ENCODE peak calls at places on chromosomes 11 and 22, in five cellular contexts. G is NCI-H748 treated with DMSO at 0.1 percent for 48 hours; M is uterus; D is DND-41; P is stimulated activated CD8-positive, alpha-beta memory T cell treated with anti-CD3 and anti-CD28 coated beads, Interleukin-12 subunit alpha, Interleukin-12 subunit beta, amount 100 ng/mL, for 4 hours. A is an unnamed sample.

GRCh38 chr22:36725366-36726006 is 21.9 kb upstream of the CACNG2 start:
- DNase-seq in D (no peak), G (no peak), P (no peak), M (no peak), A (no peak)

GRCh38 chr22:22721681-22722309 is 77.4 kb downstream of the GGTLC2 start:
- DNase-seq in M (no peak), G (no peak), P (peak; percentile 66), D (no peak), A (no peak)

GRCh38 chr11:1749787-1750351 is 526 bp downstream of the IFITM10 start:
- DNase-seq in M (no peak), G (no peak), P (no peak), D (no peak), A (no peak)

GRCh38 chr11:71227058-71227659 is 25.2 kb downstream of the SHANK2 start:
- DNase-seq in M (no peak), G (no peak), D (no peak), P (no peak), A (no peak)

GRCh38 chr11:66116576-66117361 is 46.7 kb downstream of the PACS1 start:
- DNase-seq in M (no peak), P (no peak), D (no peak), G (no peak), A (no peak)

GRCh38 chr11:107397357-107397756 is 60.3 kb downstream of the CWF19L2 start:
- DNase-seq in G (no peak), D (no peak), M (no peak), P (no peak), A (no peak)

GRCh38 chr11:93570759-93571413 is 27.7 kb upstream of the SMCO4 start:
- DNase-seq in P (no peak), G (no peak), D (no peak), M (peak; percentile 33), A (no peak)

GRCh38 chr11:1824221-1825038 is 10.4 kb upstream of the SYT8 start:
- DNase-seq in M (no peak), D (no peak), G (no peak), P (no peak), A (no peak)

GRCh38 chr11:70064011-70064725 is 13.9 kb upstream of the ANO1 start:
- DNase-seq in D (no peak), P (no peak), M (no peak), G (no peak), A (no peak)

GRCh38 chr11:69280451-69280850 is 13.5 kb upstream of the MYEOV start:
- DNase-seq in M (no peak), D (no peak), G (no peak), P (no peak), A (no peak)

GRCh38 chr11:102986815-102987214 is 31.3 kb upstream of the MMP13 start:
- DNase-seq in D (no peak), G (no peak), P (no peak), M (no peak), A (no peak)

GRCh38 chr11:16126361-16126760 is 230.0 kb downstream of the SOX6 start:
- DNase-seq in M (no peak), P (no peak), G (peak; percentile 84), D (no peak), A (peak; percentile 85)

GRCh38 chr11:76524461-76524860 is 79.6 kb downstream of the EMSY start:
- DNase-seq in M (no peak), D (no peak), G (no peak), P (no peak), A (no peak)

GRCh38 chr11:64339319-64339718 is 685 bp upstream of the CCDC88B start:
- DNase-seq in G (no peak), M (no peak), D (no peak), P (no peak), A (no peak)

GRCh38 chr11:122523841-122524531 is 131.5 kb upstream of the UBASH3B start:
- DNase-seq in M (no peak), D (no peak), G (no peak), P (no peak), A (no peak)

GRCh38 chr11:92886243-92886905 is 83.1 kb upstream of the MTNR1B start:
- DNase-seq in G (peak; percentile 41), P (no peak), M (peak; percentile 24), D (peak; percentile 66), A (peak; percentile 78)

GRCh38 chr11:115193931-115194797 is 310.1 kb downstream of the CADM1 start:
- DNase-seq in G (no peak), P (no peak), M (no peak), D (no peak), A (no peak)

GRCh38 chr11:60924906-60925684 is 835 bp downstream of the TMEM132A start:
- DNase-seq in G (no peak), D (no peak), M (no peak), P (no peak), A (no peak)

GRCh38 chr11:74673956-74674355 is 57.3 kb downstream of the CHRDL2 start:
- DNase-seq in D (no peak), M (no peak), G (no peak), P (no peak), A (no peak)

GRCh38 chr22:37472418-37473006 is 13.7 kb downstream of the MFNG start:
- DNase-seq in M (no peak), P (no peak), G (no peak), D (peak; percentile 21), A (peak; percentile 17)

GRCh38 chr22:25815561-25815960 is 73.6 kb downstream of the MYO18B start:
- DNase-seq in P (no peak), M (no peak), G (no peak), D (no peak), A (no peak)

GRCh38 chr11:57791321-57792059 is 29.9 kb downstream of the CTNND1 start:
- DNase-seq in G (no peak), M (no peak), P (no peak), D (no peak), A (no peak)

GRCh38 chr11:37450613-37451012 is 852.6 kb upstream of the RAG2 start:
- DNase-seq in G (no peak), P (no peak), M (no peak), D (no peak), A (no peak)

GRCh38 chr11:63558459-63559157 is 4.6 kb downstream of the PLAAT2 start:
- DNase-seq in M (no peak), P (no peak), D (no peak), G (no peak), A (no peak)

GRCh38 chr22:47374273-47374771 is 611.9 kb downstream of the TBC1D22A start:
- DNase-seq in D (no peak), G (no peak), M (peak; percentile 5), P (no peak), A (no peak)

GRCh38 chr11:78669249-78669648 is 94.6 kb upstream of the NARS2 start:
- DNase-seq in M (no peak), D (no peak), P (no peak), G (no peak), A (no peak)

GRCh38 chr22:44246615-44247326 is 66.0 kb downstream of the SHISAL1 start:
- DNase-seq in D (no peak), M (peak; percentile 5), P (no peak), G (no peak), A (no peak)

GRCh38 chr11:6825333-6825744 is 20.1 kb upstream of the OR10A5 start:
- DNase-seq in D (no peak), P (no peak), G (peak; percentile 31), M (no peak), A (no peak)

GRCh38 chr11:113106507-113106906 is 145.3 kb downstream of the NCAM1 start:
- DNase-seq in D (no peak), P (no peak), M (no peak), G (no peak), A (no peak)

GRCh38 chr22:49670610-49671330 is 156.9 kb downstream of the BRD1 start:
- DNase-seq in G (peak; percentile 12), P (peak; percentile 17), M (no peak), D (no peak), A (no peak)

GRCh38 chr11:100929377-100929776 is 200.2 kb downstream of the PGR start:
- DNase-seq in G (no peak), D (no peak), M (no peak), P (no peak), A (no peak)

GRCh38 chr11:110174645-110175310 is 81.6 kb downstream of the ZC3H12C start:
- DNase-seq in G (no peak), P (no peak), D (no peak), M (no peak), A (no peak)

A was measured in COR-L47.